ENCODE peak calls at places on chromosomes 13 and 19, in six cellular contexts. C is gastrocnemius medialis, E is K562, S is upper lobe of left lung, Y is heart left ventricle, I is body of pancreas. P is an unnamed sample.

GRCh38 chr13:112431734-112432133 is 55.6 kb downstream of the SPACA7 start:
- ATAC-seq in C (no peak), E (no peak), S (no peak), Y (no peak), I (no peak), P (no peak)

GRCh38 chr19:28542394-28543243 is 670.3 kb downstream of the UQCRFS1 start:
- ATAC-seq in C (no peak), E (peak), S (no peak), Y (no peak), I (no peak), P (no peak)

GRCh38 chr19:44345969-44346368 is 10.5 kb downstream of the ZNF112 start:
- ATAC-seq in C (no peak), E (no peak), S (no peak), Y (peak), I (no peak), P (no peak)

GRCh38 chr19:58468216-58468839 is 1.4 kb downstream of the ZNF324 start:
- ATAC-seq in C (no peak), E (no peak), S (no peak), Y (no peak), I (no peak), P (no peak)

GRCh38 chr19:58227964-58228583 is 640 bp upstream of the ZNF544 start:
- ATAC-seq in C (no peak), E (peak), S (no peak), Y (no peak), I (peak), P (no peak)

GRCh38 chr13:109785141-109785891 is 1.1 kb downstream of the IRS2 start:
- ATAC-seq in C (peak), E (no peak), S (no peak), Y (no peak), I (peak), P (no peak)

GRCh38 chr19:58372311-58373133 is 8.3 kb downstream of the ZNF837 start:
- ATAC-seq in C (no peak), E (peak), S (no peak), Y (peak), I (no peak), P (no peak)

GRCh38 chr13:26050568-26051230 is 1.1 kb downstream of the SHISA2 start:
- ATAC-seq in C (peak), E (no peak), S (peak), Y (peak), I (peak), P (peak)

GRCh38 chr19:6272411-6272791 is 7.4 kb downstream of the MLLT1 start:
- ATAC-seq in C (peak), E (peak), S (no peak), Y (peak), I (no peak), P (no peak)

GRCh38 chr13:99119686-99120085 is 81.0 kb upstream of the UBAC2 start:
- ATAC-seq in C (no peak), E (no peak), S (no peak), Y (no peak), I (no peak), P (no peak)

GRCh38 chr13:106455190-106455589 is 80.3 kb downstream of the EFNB2 start:
- ATAC-seq in C (no peak), E (no peak), S (no peak), Y (no peak), I (no peak), P (no peak)

GRCh38 chr13:112984954-112985802 is 16.2 kb downstream of the MCF2L start:
- ATAC-seq in C (no peak), E (no peak), S (no peak), Y (no peak), I (peak), P (no peak)

DNA sequence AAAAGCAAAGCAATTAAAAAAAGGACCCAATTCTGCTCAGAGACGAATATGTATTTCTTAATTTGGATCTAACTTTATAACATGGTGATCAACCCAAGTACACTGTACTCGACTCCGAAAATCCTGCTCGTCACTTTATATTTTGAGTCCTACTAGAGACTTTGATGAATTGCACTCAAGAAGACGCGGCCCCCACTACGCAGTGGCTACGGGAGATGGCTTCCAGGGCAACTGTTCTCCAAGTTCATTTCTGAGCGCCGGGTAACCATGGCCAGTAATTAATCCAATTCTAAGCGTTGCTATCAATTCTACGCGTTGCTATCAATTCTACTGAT is 720 bp downstream of the SUPT20H start:
- ATAC-seq in C (peak), E (peak), S (peak), Y (peak), I (peak), P (no peak)
- TF ChIP-seq POLR2A in C (no peak), E (no peak), S (no peak), Y (no peak), I (no peak), P (no peak)

GRCh38 chr19:1094978-1095701 is at the start of gene POLR2E:
- ATAC-seq in C (peak), E (peak), S (peak), Y (peak), I (peak), P (peak)
- H3K27ac ChIP-seq in C (peak), E (peak), S (peak), Y (peak), I (peak), P (peak)

GRCh38 chr19:10551698-10552301 is 8.1 kb downstream of the ATG4D start:
- ATAC-seq in C (no peak), E (no peak), S (no peak), Y (peak), I (no peak), P (peak)
- TF ChIP-seq CTCF in C (no peak), E (no peak), S (no peak), Y (no peak), I (peak), P (no peak)

DNA sequence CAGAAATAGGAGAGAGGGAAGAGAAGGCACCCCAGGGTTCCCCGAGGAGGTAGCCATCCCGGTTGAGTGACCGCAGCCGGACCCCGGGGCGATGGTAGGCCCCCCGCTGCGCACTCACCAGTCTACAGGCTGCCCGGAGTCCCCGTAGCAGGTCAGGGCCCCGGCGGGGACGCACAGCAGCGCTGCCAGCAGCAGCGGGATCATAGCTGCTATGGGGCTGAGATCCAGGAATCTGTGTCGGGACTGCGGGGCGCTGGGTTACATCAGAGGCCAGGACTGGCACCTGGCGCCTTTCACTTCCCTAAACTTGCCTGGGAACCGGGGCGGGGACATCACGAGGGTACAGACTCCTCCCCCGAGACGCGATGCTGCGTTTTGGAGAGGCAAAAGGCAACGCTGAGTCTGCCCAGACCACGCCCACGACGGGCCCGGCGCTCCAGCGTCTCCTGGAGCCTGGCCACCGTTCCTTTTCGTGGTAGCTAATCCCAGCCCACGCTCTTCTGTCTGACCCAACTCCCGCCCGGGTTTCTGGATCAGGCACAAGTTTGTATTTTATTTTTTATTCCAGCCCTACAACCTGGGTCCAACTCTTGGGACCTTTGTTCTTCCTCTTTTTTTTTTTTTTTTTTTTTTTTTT is at the start of gene DNASE2:
- ATAC-seq in C (peak), E (peak), S (peak), Y (peak), I (peak), P (peak)
- TF ChIP-seq POLR2A in C (peak), E (peak), S (no peak), Y (peak), I (peak), P (peak)

GRCh38 chr19:1019980-1020867 is 699 bp downstream of the TMEM259 start:
- ATAC-seq in C (no peak), E (no peak), S (no peak), Y (no peak), I (no peak), P (no peak)
- H3K27ac ChIP-seq in C (peak), E (peak), S (peak), Y (peak), I (peak), P (peak)

GRCh38 chr19:42242512-42243409 is at the start of gene GSK3A:
- ATAC-seq in C (peak), E (peak), S (peak), Y (peak), I (peak), P (peak)
- TF ChIP-seq CTCF in C (no peak), E (peak), S (no peak), Y (peak), I (peak), P (no peak)

DNA sequence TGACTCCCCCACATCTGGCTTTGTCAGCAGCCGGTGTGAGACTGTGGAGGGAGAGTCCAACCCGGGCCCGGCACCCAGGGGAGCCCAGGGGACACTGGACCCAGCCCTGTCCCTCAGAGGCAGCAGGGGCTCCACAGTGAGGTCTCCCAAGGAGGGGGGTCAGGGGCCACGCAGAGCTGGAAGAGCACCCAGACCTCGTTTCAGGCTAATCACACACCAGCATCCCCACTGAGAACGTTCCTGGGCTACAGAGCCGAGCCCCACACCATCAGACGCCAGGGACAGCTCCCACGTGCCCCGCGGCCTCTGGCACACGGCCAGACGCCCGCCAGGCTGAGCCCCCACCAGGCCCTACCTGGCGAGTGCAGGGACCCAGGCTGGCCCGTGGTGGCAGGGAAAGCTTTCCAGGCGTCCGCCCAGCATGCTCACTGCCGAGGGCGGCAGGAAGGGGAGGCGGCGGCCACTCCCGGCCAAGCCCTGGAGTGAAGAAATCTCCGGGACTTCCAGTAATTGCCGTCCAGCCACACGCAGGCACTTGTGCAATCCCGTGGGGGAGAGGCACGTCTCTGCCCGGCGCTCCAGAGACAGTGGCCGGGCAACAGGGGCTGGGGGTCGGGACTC is 19.2 kb downstream of the SBNO2 start:
- ATAC-seq in C (peak), E (no peak), S (peak), Y (peak), I (peak), P (peak)
- TF ChIP-seq POLR2A in C (peak), E (no peak), S (no peak), Y (peak), I (peak), P (no peak)